ENCODE peak calls at places on chromosome 15, in four cellular contexts. One of them, this sample, is unnamed.

GRCh38 chr15:90181781-90182180 is 19.3 kb upstream of the SEMA4B start:
- DNase-seq in fibroblast of pulmonary artery: no peak
- DNase-seq in BJ: no peak
- DNase-seq in glutamatergic neuron: no peak
- DNase-seq in this sample: no peak

GRCh38 chr15:101023501-101024110 is 104.4 kb downstream of the LRRK1 start:
- DNase-seq in glutamatergic neuron: no peak
- DNase-seq in BJ: no peak
- DNase-seq in fibroblast of pulmonary artery: no peak
- DNase-seq in this sample: no peak

GRCh38 chr15:99057020-99057419 is 47.9 kb upstream of the SYNM start:
- DNase-seq in BJ: no peak
- DNase-seq in fibroblast of pulmonary artery: no peak
- DNase-seq in glutamatergic neuron: no peak
- DNase-seq in this sample: no peak

GRCh38 chr15:91919014-91919534 is 65.6 kb downstream of the SLCO3A1 start:
- DNase-seq in fibroblast of pulmonary artery: no peak
- DNase-seq in glutamatergic neuron: no peak
- DNase-seq in BJ: no peak
- DNase-seq in this sample: no peak

GRCh38 chr15:48578965-48579364 is 66.5 kb downstream of the FBN1 start:
- DNase-seq in fibroblast of pulmonary artery: no peak
- DNase-seq in BJ: no peak
- DNase-seq in glutamatergic neuron: no peak
- DNase-seq in this sample: no peak

GRCh38 chr15:86558678-86559077 is 479.0 kb downstream of the AGBL1 start:
- DNase-seq in glutamatergic neuron: no peak
- DNase-seq in BJ: no peak
- DNase-seq in fibroblast of pulmonary artery: no peak
- DNase-seq in this sample: no peak

GRCh38 chr15:62928242-62928995 is 114.1 kb upstream of the TPM1 start:
- DNase-seq in BJ: peak; percentile 85
- DNase-seq in fibroblast of pulmonary artery: peak; percentile 93
- DNase-seq in glutamatergic neuron: no peak
- DNase-seq in this sample: no peak

GRCh38 chr15:56835598-56836275 is 82.7 kb upstream of the TCF12 start:
- DNase-seq in glutamatergic neuron: no peak
- DNase-seq in BJ: peak; percentile 25
- DNase-seq in fibroblast of pulmonary artery: peak; percentile 87
- DNase-seq in this sample: no peak

GRCh38 chr15:98873441-98874218 is 134.0 kb downstream of the PGPEP1L start:
- DNase-seq in glutamatergic neuron: no peak
- DNase-seq in BJ: peak; percentile 76
- DNase-seq in fibroblast of pulmonary artery: peak; percentile 53
- DNase-seq in this sample: no peak

GRCh38 chr15:88890495-88890894 is 4.8 kb downstream of the HAPLN3 start:
- DNase-seq in glutamatergic neuron: no peak
- DNase-seq in BJ: no peak
- DNase-seq in fibroblast of pulmonary artery: no peak
- DNase-seq in this sample: no peak

GRCh38 chr15:74130849-74131617 is 647 bp downstream of the ISLR2 start:
- DNase-seq in glutamatergic neuron: no peak
- DNase-seq in fibroblast of pulmonary artery: no peak
- DNase-seq in BJ: no peak
- DNase-seq in this sample: no peak

GRCh38 chr15:34367128-34368081 is at the start of gene LPCAT4:
- DNase-seq in BJ: peak; percentile 26
- DNase-seq in fibroblast of pulmonary artery: peak; percentile 86
- DNase-seq in glutamatergic neuron: peak; percentile 89
- DNase-seq in this sample: peak; percentile 74

GRCh38 chr15:70299931-70300858 is 202.5 kb upstream of the TLE3 start:
- DNase-seq in BJ: no peak
- DNase-seq in glutamatergic neuron: no peak
- DNase-seq in fibroblast of pulmonary artery: no peak
- DNase-seq in this sample: no peak

GRCh38 chr15:59190291-59190690 is 16.4 kb upstream of the LDHAL6B start:
- DNase-seq in fibroblast of pulmonary artery: no peak
- DNase-seq in glutamatergic neuron: no peak
- DNase-seq in BJ: no peak
- DNase-seq in this sample: no peak

GRCh38 chr15:70035051-70035718 is 62.5 kb downstream of the TLE3 start:
- DNase-seq in BJ: no peak
- DNase-seq in fibroblast of pulmonary artery: no peak
- DNase-seq in glutamatergic neuron: peak; percentile 8
- DNase-seq in this sample: no peak

GRCh38 chr15:85607842-85608241 is 186.9 kb downstream of the KLHL25 start:
- DNase-seq in fibroblast of pulmonary artery: peak; percentile 90
- DNase-seq in BJ: peak; percentile 62
- DNase-seq in glutamatergic neuron: no peak
- DNase-seq in this sample: no peak

GRCh38 chr15:31157644-31158069 is 56.1 kb upstream of the TRPM1 start:
- DNase-seq in BJ: no peak
- DNase-seq in fibroblast of pulmonary artery: no peak
- DNase-seq in glutamatergic neuron: no peak
- DNase-seq in this sample: no peak

GRCh38 chr15:98441599-98441998 is 206.7 kb upstream of the IGF1R start:
- DNase-seq in BJ: no peak
- DNase-seq in fibroblast of pulmonary artery: no peak
- DNase-seq in glutamatergic neuron: no peak
- DNase-seq in this sample: no peak

GRCh38 chr15:60814062-60814461 is 335.1 kb upstream of the ICE2 start:
- DNase-seq in glutamatergic neuron: no peak
- DNase-seq in BJ: no peak
- DNase-seq in fibroblast of pulmonary artery: no peak
- DNase-seq in this sample: no peak

GRCh38 chr15:89824607-89824867 is 9.9 kb upstream of the ANPEP start:
- DNase-seq in fibroblast of pulmonary artery: no peak
- DNase-seq in BJ: no peak
- DNase-seq in glutamatergic neuron: no peak
- DNase-seq in this sample: no peak

GRCh38 chr15:25717116-25717755 is 145.9 kb downstream of the ATP10A start:
- DNase-seq in glutamatergic neuron: no peak
- DNase-seq in BJ: no peak
- DNase-seq in fibroblast of pulmonary artery: peak; percentile 28
- DNase-seq in this sample: no peak